ENCODE peak calls at places on chromosomes 5 and 9, in six cellular contexts. Z is suprapubic skin, D is fibroblast of lung, N is heart right ventricle, H is prostate gland, O is stomach. R is an unnamed sample.

GRCh38 chr9:26789959-26790358 is 102.6 kb downstream of the CAAP1 start:
- DNase-seq in Z (no peak), D (peak; percentile 7), N (no peak), O (no peak), H (no peak), R (no peak)

GRCh38 chr5:88109806-88110205 is 158.8 kb downstream of the TMEM161B start:
- DNase-seq in H (no peak), O (no peak), N (no peak), Z (no peak), D (peak; percentile 80), R (peak; percentile 27)

GRCh38 chr5:180338001-180338707 is 15.0 kb downstream of the GFPT2 start:
- DNase-seq in N (no peak), Z (no peak), O (no peak), D (no peak), H (no peak), R (no peak)

GRCh38 chr9:119852399-119852798 is 483.2 kb upstream of the BRINP1 start:
- DNase-seq in H (no peak), N (no peak), Z (no peak), O (no peak), D (no peak), R (no peak)

GRCh38 chr5:6525910-6526309 is 77.3 kb downstream of the UBE2QL1 start:
- DNase-seq in H (peak; percentile 32), D (no peak), O (peak; percentile 54), N (peak; percentile 46), Z (no peak), R (no peak)

GRCh38 chr5:123830575-123830974 is 318.6 kb downstream of the CSNK1G3 start:
- DNase-seq in N (no peak), Z (no peak), H (no peak), D (no peak), O (no peak), R (no peak)

GRCh38 chr5:177984565-177985166 is 11.4 kb downstream of the PROP1 start:
- DNase-seq in H (no peak), N (no peak), Z (no peak), O (no peak), D (peak; percentile 6), R (no peak)

GRCh38 chr9:92506184-92506857 is 24.0 kb upstream of the ASPN start:
- DNase-seq in D (peak; percentile 97), O (no peak), H (no peak), N (no peak), Z (peak; percentile 71), R (peak; percentile 89)

GRCh38 chr5:56461584-56461983 is 228.5 kb upstream of the ANKRD55 start:
- DNase-seq in O (no peak), N (no peak), Z (no peak), D (no peak), H (no peak), R (no peak)

GRCh38 chr9:34654317-34655083 is 2.5 kb downstream of the IL11RA start:
- DNase-seq in D (no peak), Z (peak; percentile 87), H (peak; percentile 66), N (peak; percentile 85), O (peak; percentile 46), R (peak; percentile 87)

GRCh38 chr9:26870292-26870691 is 22.3 kb downstream of the CAAP1 start:
- DNase-seq in O (no peak), D (peak; percentile 59), N (no peak), Z (no peak), H (no peak), R (no peak)

GRCh38 chr5:112419050-112419595 is at the start of gene EPB41L4A:
- DNase-seq in N (peak; percentile 46), H (peak; percentile 16), Z (peak; percentile 64), O (peak; percentile 29), D (peak; percentile 8), R (peak; percentile 55)

GRCh38 chr5:145362261-145362660 is 472.9 kb downstream of the PRELID2 start:
- DNase-seq in N (no peak), D (peak; percentile 95), O (no peak), Z (no peak), H (no peak), R (peak; percentile 45)

GRCh38 chr9:107737987-107738743 is 248.6 kb upstream of the KLF4 start:
- DNase-seq in N (peak; percentile 46), D (peak; percentile 95), H (peak; percentile 63), O (no peak), Z (peak; percentile 92), R (peak; percentile 86)

GRCh38 chr9:127180457-127181314 is 58.3 kb upstream of the ANGPTL2 start:
- DNase-seq in D (no peak), O (peak; percentile 16), N (peak; percentile 3), Z (no peak), H (no peak), R (no peak)

GRCh38 chr9:74770508-74771261 is 117.0 kb downstream of the TRPM6 start:
- DNase-seq in H (no peak), Z (no peak), D (no peak), N (no peak), O (peak; percentile 35), R (peak; percentile 56)

GRCh38 chr5:177086918-177087706 is 397 bp downstream of the FGFR4 start:
- DNase-seq in D (peak; percentile 10), H (no peak), Z (no peak), O (peak; percentile 70), N (no peak), R (peak; percentile 85)

GRCh38 chr9:19116391-19116790 is 10.9 kb downstream of the PLIN2 start:
- DNase-seq in Z (peak; percentile 72), D (peak; percentile 82), O (no peak), N (peak; percentile 59), H (no peak), R (peak; percentile 59)

GRCh38 chr5:37839441-37840035 is 303 bp downstream of the GDNF start:
- DNase-seq in H (no peak), O (no peak), Z (peak; percentile 70), D (peak; percentile 71), N (peak; percentile 34), R (peak; percentile 69)

GRCh38 chr9:125521462-125522327 is 185.3 kb downstream of the MAPKAP1 start:
- DNase-seq in Z (no peak), D (peak; percentile 99), O (no peak), N (no peak), H (no peak), R (peak; percentile 76)

GRCh38 chr5:37847978-37848425 is 8.2 kb upstream of the GDNF start:
- DNase-seq in N (no peak), H (no peak), O (no peak), Z (no peak), D (peak; percentile 76), R (peak; percentile 56)

GRCh38 chr9:132697230-132697629 is 27.0 kb downstream of the GTF3C4 start:
- DNase-seq in O (no peak), N (no peak), H (no peak), Z (no peak), D (no peak), R (no peak)

GRCh38 chr9:21415492-21416267 is 6.8 kb downstream of the IFNA8 start:
- DNase-seq in O (no peak), Z (no peak), D (peak; percentile 78), N (no peak), H (peak; percentile 64), R (peak; percentile 43)

GRCh38 chr9:16028516-16028915 is 475.7 kb downstream of the CCDC171 start:
- DNase-seq in N (no peak), H (no peak), O (no peak), Z (no peak), D (peak; percentile 39), R (peak; percentile 95)

GRCh38 chr5:18745988-18746615 is 1111.8 kb downstream of the TAF11L14 start:
- DNase-seq in D (no peak), H (no peak), Z (no peak), O (no peak), N (no peak), R (peak; percentile 58)

GRCh38 chr9:35757527-35758275 is 3.6 kb upstream of the MSMP start:
- DNase-seq in D (no peak), N (no peak), O (no peak), Z (no peak), H (peak; percentile 24), R (no peak)

DNA sequence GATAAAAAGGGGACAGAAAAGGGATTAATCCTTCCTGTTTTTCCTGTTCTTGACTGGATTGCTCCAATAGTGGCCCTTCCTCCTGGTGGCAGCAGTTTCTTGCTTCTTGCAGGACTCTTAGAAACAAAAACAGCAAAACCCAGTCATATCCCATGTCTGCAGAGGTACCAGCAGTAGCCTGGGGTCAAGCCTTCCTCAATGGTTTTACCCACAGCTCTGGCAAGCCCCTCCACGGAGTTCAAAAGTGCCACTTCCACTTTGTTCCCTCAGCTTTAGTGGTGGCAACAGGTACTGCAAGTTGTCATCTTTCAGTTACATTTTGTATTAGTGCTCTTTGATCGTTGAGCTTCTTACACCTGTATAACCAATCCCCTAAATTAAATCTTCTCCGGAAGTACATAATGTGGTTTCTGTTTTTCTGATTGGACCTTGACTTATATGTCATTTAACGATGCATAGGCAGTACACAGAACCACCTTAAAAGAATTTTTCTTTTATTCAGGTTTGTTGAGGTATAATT is 8.7 kb upstream of the RANBP6 start:
- DNase-seq in D (no peak), H (no peak), O (no peak), N (no peak), Z (no peak), R (no peak)
- H3K9me3 ChIP-seq in D (no peaks in the 10 kb centered on the region), H (no peaks in the 10 kb centered on the region), O (no peaks in the 10 kb centered on the region), N (no peaks in the 10 kb centered on the region), Z (no peaks in the 10 kb centered on the region), R (no peaks in the 10 kb centered on the region)

DNA sequence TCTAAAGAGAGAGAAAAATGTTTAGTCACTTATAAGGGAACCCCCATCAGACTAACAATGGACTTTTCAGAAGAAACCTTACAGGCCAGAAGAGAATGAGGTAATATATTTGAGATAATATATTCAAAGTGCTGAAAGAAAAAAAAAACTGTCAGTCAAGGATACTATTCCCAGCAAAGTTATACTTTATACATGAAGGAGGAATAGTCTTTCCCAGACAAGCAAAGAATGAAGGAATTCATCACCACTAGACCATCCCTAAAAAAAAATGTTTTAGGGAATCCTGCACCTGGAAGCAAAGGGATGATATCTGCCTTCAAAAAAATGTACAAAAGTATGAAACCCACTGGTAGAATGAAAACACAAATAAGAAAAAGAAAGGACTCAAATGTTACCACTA is 37.5 kb upstream of the SH3TC2 start:
- DNase-seq in Z (no peak), D (no peak), O (no peak), H (no peak), N (no peak), R (no peak)
- H3K9me3 ChIP-seq in Z (peaks cover 11% of the 10 kb centered on the region), D (no peaks in the 10 kb centered on the region), O (peaks cover 8% of the 10 kb centered on the region), H (no peaks in the 10 kb centered on the region), N (peaks cover 10% of the 10 kb centered on the region), R (peaks cover 35% of the 10 kb centered on the region)

GRCh38 chr9:115657695-115658094 is 495.9 kb upstream of the PAPPA start:
- DNase-seq in D (no peak), O (no peak), H (no peak), Z (no peak), N (no peak), R (no peak)
- H3K9me3 ChIP-seq in D (no peaks in the 10 kb centered on the region), O (no peaks in the 10 kb centered on the region), H (no peaks in the 10 kb centered on the region), Z (no peaks in the 10 kb centered on the region), N (no peaks in the 10 kb centered on the region), R (no peaks in the 10 kb centered on the region)

DNA sequence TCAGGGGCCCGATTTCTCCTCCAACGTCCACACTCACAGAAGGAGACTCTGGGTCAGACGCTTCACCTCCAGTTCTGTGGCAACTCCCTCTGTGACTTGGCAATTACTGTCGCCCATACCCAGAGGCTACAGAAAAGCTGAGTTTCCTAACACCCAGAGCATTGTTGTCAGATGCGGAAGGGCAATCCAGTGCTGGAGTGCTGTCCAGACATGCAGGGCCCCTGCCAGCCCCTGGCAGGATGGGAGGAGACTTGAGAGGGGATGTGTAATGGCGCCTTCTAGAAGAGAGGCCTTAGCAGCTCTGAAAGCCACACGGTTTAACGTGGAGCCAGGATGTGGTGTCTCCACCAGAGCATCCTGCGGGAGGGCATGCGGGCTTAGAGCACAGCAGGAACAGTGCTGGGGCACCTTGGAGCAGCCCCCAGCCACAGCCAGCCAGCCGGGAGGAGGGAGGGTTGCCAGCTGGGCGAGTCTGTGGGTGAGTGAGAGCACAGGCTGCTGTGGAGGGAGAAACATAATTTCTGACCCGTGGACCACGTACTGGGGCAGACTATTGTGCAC is 139.4 kb upstream of the IRX1 start:
- DNase-seq in O (no peak), D (no peak), H (no peak), Z (no peak), N (no peak), R (peak; percentile 22)
- H3K9me3 ChIP-seq in O (no peaks in the 10 kb centered on the region), D (no peaks in the 10 kb centered on the region), H (no peaks in the 10 kb centered on the region), Z (no peaks in the 10 kb centered on the region), N (no peaks in the 10 kb centered on the region), R (no peaks in the 10 kb centered on the region)

R was measured in MG63.